ENCODE peak calls at places on chromosomes 16 and 17, in eight cellular contexts. One of them, this sample, is unnamed.

GRCh38 chr17:74052993-74053744 is 150.3 kb upstream of the RPL38 start:
- DNase-seq in AG04450: no peak
- DNase-seq in mucosa of descending colon: no peak
- DNase-seq in IMR-90: no peak
- DNase-seq in epithelial cell of proximal tubule: no peak
- DNase-seq in choroid plexus epithelial cell: no peak
- DNase-seq in type B pancreatic cell: no peak
- DNase-seq in fibroblast of the aortic adventitia: no peak
- DNase-seq in this sample: no peak

GRCh38 chr17:67364847-67365761 is 1.3 kb downstream of the PSMD12 start:
- DNase-seq in AG04450: no peak
- DNase-seq in type B pancreatic cell: no peak
- DNase-seq in choroid plexus epithelial cell: no peak
- DNase-seq in mucosa of descending colon: no peak
- DNase-seq in epithelial cell of proximal tubule: no peak
- DNase-seq in fibroblast of the aortic adventitia: no peak
- DNase-seq in IMR-90: no peak
- DNase-seq in this sample: no peak

GRCh38 chr17:78454346-78454745 is 75.9 kb downstream of the PGS1 start:
- DNase-seq in IMR-90: no peak
- DNase-seq in fibroblast of the aortic adventitia: no peak
- DNase-seq in type B pancreatic cell: no peak
- DNase-seq in AG04450: no peak
- DNase-seq in epithelial cell of proximal tubule: no peak
- DNase-seq in mucosa of descending colon: no peak
- DNase-seq in choroid plexus epithelial cell: no peak
- DNase-seq in this sample: no peak

GRCh38 chr16:89720859-89721643 is at the start of the genes VPS9D1 and ZNF276:
- DNase-seq in mucosa of descending colon: peak; percentile 91
- DNase-seq in fibroblast of the aortic adventitia: peak; percentile 73
- DNase-seq in IMR-90: peak; percentile 69
- DNase-seq in epithelial cell of proximal tubule: no peak
- DNase-seq in type B pancreatic cell: peak; percentile 87
- DNase-seq in AG04450: no peak
- DNase-seq in choroid plexus epithelial cell: peak; percentile 80
- DNase-seq in this sample: peak; percentile 80

GRCh38 chr17:65123757-65124675 is 13.2 kb upstream of the RGS9 start:
- DNase-seq in type B pancreatic cell: no peak
- DNase-seq in fibroblast of the aortic adventitia: peak; percentile 63
- DNase-seq in epithelial cell of proximal tubule: no peak
- DNase-seq in mucosa of descending colon: peak; percentile 62
- DNase-seq in choroid plexus epithelial cell: no peak
- DNase-seq in IMR-90: peak; percentile 76
- DNase-seq in AG04450: no peak
- DNase-seq in this sample: no peak

GRCh38 chr17:82921426-82921825 is 81.6 kb upstream of the ZNF750 start:
- DNase-seq in fibroblast of the aortic adventitia: no peak
- DNase-seq in choroid plexus epithelial cell: no peak
- DNase-seq in mucosa of descending colon: peak; percentile 28
- DNase-seq in epithelial cell of proximal tubule: no peak
- DNase-seq in type B pancreatic cell: no peak
- DNase-seq in AG04450: no peak
- DNase-seq in IMR-90: no peak
- DNase-seq in this sample: no peak

GRCh38 chr16:31265329-31266245 is 5.8 kb downstream of the ITGAM start:
- DNase-seq in IMR-90: peak; percentile 60
- DNase-seq in mucosa of descending colon: peak; percentile 65
- DNase-seq in epithelial cell of proximal tubule: peak; percentile 50
- DNase-seq in choroid plexus epithelial cell: peak; percentile 46
- DNase-seq in AG04450: no peak
- DNase-seq in type B pancreatic cell: no peak
- DNase-seq in fibroblast of the aortic adventitia: peak; percentile 10
- DNase-seq in this sample: no peak

GRCh38 chr17:4903051-4903818 is at the start of gene CHRNE:
- DNase-seq in AG04450: peak; percentile 56
- DNase-seq in choroid plexus epithelial cell: peak; percentile 90
- DNase-seq in epithelial cell of proximal tubule: no peak
- DNase-seq in type B pancreatic cell: no peak
- DNase-seq in mucosa of descending colon: peak; percentile 79
- DNase-seq in fibroblast of the aortic adventitia: peak; percentile 84
- DNase-seq in IMR-90: peak; percentile 79
- DNase-seq in this sample: peak; percentile 78

GRCh38 chr17:3027786-3028532 is 35.4 kb downstream of the OR1D5 start:
- DNase-seq in epithelial cell of proximal tubule: no peak
- DNase-seq in choroid plexus epithelial cell: no peak
- DNase-seq in AG04450: no peak
- DNase-seq in mucosa of descending colon: no peak
- DNase-seq in IMR-90: no peak
- DNase-seq in type B pancreatic cell: peak; percentile 45
- DNase-seq in fibroblast of the aortic adventitia: no peak
- DNase-seq in this sample: no peak

GRCh38 chr16:2296662-2297505 is 29.0 kb upstream of the RNPS1 start:
- DNase-seq in choroid plexus epithelial cell: peak; percentile 33
- DNase-seq in epithelial cell of proximal tubule: no peak
- DNase-seq in IMR-90: no peak
- DNase-seq in mucosa of descending colon: no peak
- DNase-seq in fibroblast of the aortic adventitia: peak; percentile 33
- DNase-seq in AG04450: no peak
- DNase-seq in type B pancreatic cell: no peak
- DNase-seq in this sample: no peak

GRCh38 chr16:61831351-61831933 is 204.8 kb downstream of the CDH8 start:
- DNase-seq in fibroblast of the aortic adventitia: no peak
- DNase-seq in mucosa of descending colon: no peak
- DNase-seq in choroid plexus epithelial cell: no peak
- DNase-seq in IMR-90: no peak
- DNase-seq in AG04450: no peak
- DNase-seq in epithelial cell of proximal tubule: no peak
- DNase-seq in type B pancreatic cell: no peak
- DNase-seq in this sample: no peak

GRCh38 chr16:55035037-55035436 is 104.4 kb downstream of the IRX5 start:
- DNase-seq in epithelial cell of proximal tubule: no peak
- DNase-seq in choroid plexus epithelial cell: no peak
- DNase-seq in mucosa of descending colon: no peak
- DNase-seq in type B pancreatic cell: no peak
- DNase-seq in fibroblast of the aortic adventitia: peak; percentile 12
- DNase-seq in AG04450: no peak
- DNase-seq in IMR-90: no peak
- DNase-seq in this sample: no peak

GRCh38 chr17:17376362-17376761 is 73.2 kb downstream of the NT5M start:
- DNase-seq in IMR-90: peak; percentile 76
- DNase-seq in mucosa of descending colon: no peak
- DNase-seq in choroid plexus epithelial cell: peak; percentile 19
- DNase-seq in AG04450: peak; percentile 18
- DNase-seq in type B pancreatic cell: no peak
- DNase-seq in epithelial cell of proximal tubule: no peak
- DNase-seq in fibroblast of the aortic adventitia: peak; percentile 48
- DNase-seq in this sample: no peak

GRCh38 chr16:87407511-87408112 is 15.5 kb downstream of the MAP1LC3B start:
- DNase-seq in epithelial cell of proximal tubule: peak; percentile 78
- DNase-seq in fibroblast of the aortic adventitia: no peak
- DNase-seq in AG04450: no peak
- DNase-seq in IMR-90: no peak
- DNase-seq in choroid plexus epithelial cell: no peak
- DNase-seq in mucosa of descending colon: no peak
- DNase-seq in type B pancreatic cell: no peak
- DNase-seq in this sample: no peak

GRCh38 chr16:64991011-64991410 is 130.9 kb downstream of the CDH11 start:
- DNase-seq in AG04450: no peak
- DNase-seq in type B pancreatic cell: no peak
- DNase-seq in choroid plexus epithelial cell: no peak
- DNase-seq in IMR-90: no peak
- DNase-seq in epithelial cell of proximal tubule: no peak
- DNase-seq in fibroblast of the aortic adventitia: no peak
- DNase-seq in mucosa of descending colon: no peak
- DNase-seq in this sample: no peak

GRCh38 chr16:11283820-11284248 is 2.7 kb upstream of the PRM1 start:
- DNase-seq in choroid plexus epithelial cell: peak; percentile 15
- DNase-seq in mucosa of descending colon: no peak
- DNase-seq in fibroblast of the aortic adventitia: no peak
- DNase-seq in epithelial cell of proximal tubule: no peak
- DNase-seq in AG04450: no peak
- DNase-seq in type B pancreatic cell: no peak
- DNase-seq in IMR-90: peak; percentile 14
- DNase-seq in this sample: no peak

DNA sequence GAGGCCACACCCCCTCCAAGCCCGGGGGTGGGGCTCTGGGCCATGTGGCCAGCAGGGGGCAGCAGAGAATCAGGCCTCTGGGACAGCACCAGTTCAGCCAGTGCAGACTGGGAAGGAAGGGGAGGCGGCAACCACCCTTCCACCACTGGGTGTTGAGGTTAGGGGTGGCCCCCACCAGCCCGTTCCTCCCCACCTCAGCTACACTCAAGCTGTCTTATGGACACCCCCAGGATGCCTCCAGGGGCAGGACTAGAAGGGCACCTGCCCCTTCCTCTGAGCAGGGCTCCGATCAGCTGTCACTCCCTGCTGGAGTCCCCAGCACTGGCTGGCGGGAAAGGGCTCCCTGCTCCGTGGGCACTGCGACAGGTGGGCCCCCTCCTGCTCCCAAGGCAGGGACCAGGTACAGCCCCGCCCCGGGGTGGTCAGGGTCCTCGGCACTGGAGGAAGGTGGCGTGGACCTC is 21.8 kb downstream of the KATNB1 start:
- DNase-seq in type B pancreatic cell: peak; percentile 91
- DNase-seq in epithelial cell of proximal tubule: no peak
- DNase-seq in AG04450: peak; percentile 37
- DNase-seq in IMR-90: peak; percentile 69
- DNase-seq in mucosa of descending colon: peak; percentile 84
- DNase-seq in choroid plexus epithelial cell: peak; percentile 86
- DNase-seq in fibroblast of the aortic adventitia: peak; percentile 74
- DNase-seq in this sample: peak; percentile 70
- TF ChIP-seq CTCF in type B pancreatic cell: peak; percentile 97
- TF ChIP-seq CTCF in epithelial cell of proximal tubule: peak; percentile 92
- TF ChIP-seq CTCF in AG04450: peak; percentile 95
- TF ChIP-seq CTCF in IMR-90: peak; percentile 97
- TF ChIP-seq CTCF in mucosa of descending colon: peak; percentile 93
- TF ChIP-seq CTCF in choroid plexus epithelial cell: peak; percentile 95
- TF ChIP-seq CTCF in fibroblast of the aortic adventitia: peak; percentile 97
- TF ChIP-seq CTCF in this sample: peak; percentile 97

GRCh38 chr16:76268824-76269223 is 8.4 kb upstream of the CNTNAP4 start:
- DNase-seq in AG04450: no peak
- DNase-seq in choroid plexus epithelial cell: no peak
- DNase-seq in type B pancreatic cell: no peak
- DNase-seq in epithelial cell of proximal tubule: no peak
- DNase-seq in IMR-90: no peak
- DNase-seq in fibroblast of the aortic adventitia: no peak
- DNase-seq in mucosa of descending colon: no peak
- DNase-seq in this sample: no peak

DNA sequence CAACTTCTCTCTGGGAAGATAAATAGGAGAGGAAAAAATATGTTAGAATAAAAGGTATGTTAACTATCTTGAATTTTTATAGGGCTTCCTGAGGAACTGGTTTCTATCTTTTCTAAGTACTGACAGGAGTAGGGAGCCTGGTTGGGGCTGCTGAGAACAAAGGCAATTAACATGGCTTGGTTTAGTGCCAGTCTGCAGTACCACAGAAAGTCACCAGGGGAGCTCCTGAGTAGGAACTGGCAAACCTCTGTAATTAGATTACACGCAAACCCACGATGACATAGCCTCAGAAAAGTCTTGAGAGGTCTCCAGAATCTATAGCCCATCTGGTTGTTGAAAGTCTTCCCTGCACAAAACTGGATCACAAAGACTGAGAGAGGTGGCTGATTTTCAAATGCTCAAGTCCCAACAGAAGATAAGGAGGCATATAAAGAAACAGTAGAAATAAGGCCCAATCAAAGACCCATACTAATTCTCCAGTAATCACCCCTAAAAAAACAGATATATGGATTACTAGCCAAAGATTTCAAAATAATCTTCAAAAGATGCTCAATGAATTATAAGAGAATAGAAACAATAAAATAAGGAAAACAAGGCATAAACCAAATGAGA is 11.7 kb upstream of the CNTNAP4 start:
- DNase-seq in epithelial cell of proximal tubule: no peak
- DNase-seq in type B pancreatic cell: no peak
- DNase-seq in fibroblast of the aortic adventitia: peak; percentile 25
- DNase-seq in AG04450: peak; percentile 8
- DNase-seq in mucosa of descending colon: no peak
- DNase-seq in IMR-90: peak; percentile 1
- DNase-seq in choroid plexus epithelial cell: peak; percentile 1
- DNase-seq in this sample: peak; percentile 43
- TF ChIP-seq CTCF in epithelial cell of proximal tubule: peak; percentile 76
- TF ChIP-seq CTCF in type B pancreatic cell: peak; percentile 77
- TF ChIP-seq CTCF in fibroblast of the aortic adventitia: peak; percentile 61
- TF ChIP-seq CTCF in AG04450: peak; percentile 71
- TF ChIP-seq CTCF in mucosa of descending colon: peak; percentile 40
- TF ChIP-seq CTCF in IMR-90: peak; percentile 33
- TF ChIP-seq CTCF in choroid plexus epithelial cell: peak; percentile 27
- TF ChIP-seq CTCF in this sample: peak; percentile 55

DNA sequence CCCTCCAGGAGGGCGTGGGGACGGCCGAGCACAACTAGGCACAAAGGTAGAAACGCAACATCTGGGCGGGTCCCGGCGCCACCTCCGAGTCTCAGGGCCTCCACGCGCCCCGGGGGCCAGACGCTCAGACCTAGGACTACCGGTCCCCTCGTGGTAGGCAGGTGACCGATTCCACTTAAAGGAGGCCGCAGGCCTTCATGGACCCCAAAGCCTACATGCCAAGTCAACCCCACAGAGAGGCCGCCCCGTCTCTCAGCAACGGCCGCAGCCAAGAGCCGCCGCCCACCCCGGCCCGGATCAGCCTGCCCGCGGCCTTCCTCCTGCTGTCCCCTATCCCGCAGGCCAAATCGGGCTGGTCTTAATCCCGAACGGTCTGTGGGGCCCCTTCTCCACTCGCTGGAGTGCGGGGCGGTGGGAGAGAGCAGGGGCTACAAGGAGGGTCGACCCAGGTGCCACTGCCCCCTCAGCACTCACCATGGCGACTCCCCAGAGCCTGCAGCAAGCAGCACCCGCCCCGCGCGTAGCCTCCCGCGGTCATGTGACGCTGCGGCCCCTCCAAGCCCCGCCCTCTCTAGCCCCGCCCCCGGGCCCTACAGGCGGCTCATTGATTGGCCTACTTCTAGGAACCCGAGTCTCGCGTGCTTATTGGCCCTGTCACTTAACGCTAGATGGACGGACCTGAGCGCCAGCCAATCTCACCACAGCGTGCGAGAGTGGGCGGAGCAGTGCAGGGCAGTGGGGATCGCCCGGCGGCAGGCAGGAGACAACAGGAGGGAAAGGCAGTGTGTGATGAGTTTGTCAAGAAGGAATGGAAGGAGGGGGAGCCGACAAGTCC is at the start of gene VPS35:
- DNase-seq in AG04450: peak; percentile 97
- DNase-seq in choroid plexus epithelial cell: peak; percentile 99
- DNase-seq in type B pancreatic cell: peak; percentile 99
- DNase-seq in epithelial cell of proximal tubule: peak; percentile 88
- DNase-seq in mucosa of descending colon: peak; percentile 99
- DNase-seq in IMR-90: peak; percentile 98
- DNase-seq in fibroblast of the aortic adventitia: peak; percentile 99
- DNase-seq in this sample: peak; percentile 99
- TF ChIP-seq CTCF in AG04450: peak; percentile 8
- TF ChIP-seq CTCF in choroid plexus epithelial cell: no peak
- TF ChIP-seq CTCF in type B pancreatic cell: peak; percentile 59
- TF ChIP-seq CTCF in epithelial cell of proximal tubule: peak; percentile 37
- TF ChIP-seq CTCF in mucosa of descending colon: peak; percentile 11
- TF ChIP-seq CTCF in IMR-90: peak; percentile 20
- TF ChIP-seq CTCF in fibroblast of the aortic adventitia: peak; percentile 32
- TF ChIP-seq CTCF in this sample: no peak

DNA sequence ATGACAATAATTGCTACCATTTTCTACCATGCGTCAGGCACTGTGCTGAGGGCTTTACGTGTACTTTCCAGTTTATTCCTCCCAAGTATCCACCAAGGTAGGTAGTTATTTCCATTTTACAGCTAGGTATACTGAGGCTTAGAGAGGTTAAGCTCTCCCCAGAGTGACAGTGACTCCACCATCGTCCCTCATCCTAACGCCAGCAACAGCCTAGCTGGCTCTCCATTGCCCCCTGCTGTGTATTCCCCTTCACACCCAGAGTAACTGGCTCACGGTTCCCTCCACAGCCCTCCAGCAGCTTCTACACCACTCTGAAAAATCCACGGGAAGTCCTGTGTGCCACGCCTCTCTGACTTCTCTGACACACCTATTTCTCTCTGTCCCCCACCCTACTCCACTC is 7.1 kb upstream of the ASGR1 start:
- DNase-seq in epithelial cell of proximal tubule: no peak
- DNase-seq in IMR-90: no peak
- DNase-seq in type B pancreatic cell: no peak
- DNase-seq in fibroblast of the aortic adventitia: no peak
- DNase-seq in choroid plexus epithelial cell: no peak
- DNase-seq in AG04450: no peak
- DNase-seq in mucosa of descending colon: no peak
- DNase-seq in this sample: no peak
- TF ChIP-seq CTCF in epithelial cell of proximal tubule: peak; percentile 39
- TF ChIP-seq CTCF in IMR-90: peak; percentile 22
- TF ChIP-seq CTCF in type B pancreatic cell: peak; percentile 47
- TF ChIP-seq CTCF in fibroblast of the aortic adventitia: peak; percentile 5
- TF ChIP-seq CTCF in choroid plexus epithelial cell: peak; percentile 15
- TF ChIP-seq CTCF in AG04450: peak; percentile 39
- TF ChIP-seq CTCF in mucosa of descending colon: no peak
- TF ChIP-seq CTCF in this sample: no peak

This sample was measured in mesothelial cell of epicardium.